ENCODE peak calls at places on chromosome 6, in nine cellular contexts. One of them, this sample, is unnamed.

GRCh38 chr6:85405175-85405852 is 44.6 kb upstream of the NT5E start:
- DNase-seq in lung microvascular endothelial cell: peak
- DNase-seq in fibroblast of mammary gland: peak
- DNase-seq in Peyer's patch: peak
- DNase-seq in nephron progenitor cell: no peak
- DNase-seq in DMS153: no peak
- DNase-seq in NCI-H1694 treated with DMSO at 0.1 percent for 48 hours: no peak
- DNase-seq in germinal center: no peak
- DNase-seq in NCI-H1417: no peak
- DNase-seq in this sample: no peak

GRCh38 chr6:131914967-131915751 is 36.0 kb downstream of the CCN2 start:
- DNase-seq in lung microvascular endothelial cell: peak
- DNase-seq in NCI-H1417: peak
- DNase-seq in DMS153: peak
- DNase-seq in germinal center: peak
- DNase-seq in NCI-H1694 treated with DMSO at 0.1 percent for 48 hours: peak
- DNase-seq in fibroblast of mammary gland: peak
- DNase-seq in Peyer's patch: no peak
- DNase-seq in nephron progenitor cell: peak
- DNase-seq in this sample: no peak

GRCh38 chr6:160596433-160596832 is 67.6 kb downstream of the LPA start:
- DNase-seq in nephron progenitor cell: no peak
- DNase-seq in lung microvascular endothelial cell: no peak
- DNase-seq in DMS153: no peak
- DNase-seq in fibroblast of mammary gland: no peak
- DNase-seq in NCI-H1417: no peak
- DNase-seq in Peyer's patch: no peak
- DNase-seq in germinal center: no peak
- DNase-seq in NCI-H1694 treated with DMSO at 0.1 percent for 48 hours: no peak
- DNase-seq in this sample: no peak

GRCh38 chr6:65202738-65203137 is 504.3 kb downstream of the EYS start:
- DNase-seq in lung microvascular endothelial cell: no peak
- DNase-seq in NCI-H1417: no peak
- DNase-seq in germinal center: no peak
- DNase-seq in NCI-H1694 treated with DMSO at 0.1 percent for 48 hours: no peak
- DNase-seq in Peyer's patch: no peak
- DNase-seq in nephron progenitor cell: no peak
- DNase-seq in DMS153: no peak
- DNase-seq in fibroblast of mammary gland: no peak
- DNase-seq in this sample: no peak

GRCh38 chr6:15114061-15114460 is 131.8 kb upstream of the JARID2 start:
- DNase-seq in DMS153: no peak
- DNase-seq in NCI-H1694 treated with DMSO at 0.1 percent for 48 hours: no peak
- DNase-seq in Peyer's patch: no peak
- DNase-seq in lung microvascular endothelial cell: no peak
- DNase-seq in NCI-H1417: no peak
- DNase-seq in nephron progenitor cell: no peak
- DNase-seq in germinal center: no peak
- DNase-seq in fibroblast of mammary gland: no peak
- DNase-seq in this sample: no peak

GRCh38 chr6:5855787-5856186 is 150.9 kb downstream of the NRN1 start:
- DNase-seq in fibroblast of mammary gland: no peak
- DNase-seq in Peyer's patch: no peak
- DNase-seq in germinal center: no peak
- DNase-seq in lung microvascular endothelial cell: no peak
- DNase-seq in NCI-H1417: peak
- DNase-seq in NCI-H1694 treated with DMSO at 0.1 percent for 48 hours: peak
- DNase-seq in nephron progenitor cell: no peak
- DNase-seq in DMS153: no peak
- DNase-seq in this sample: no peak

GRCh38 chr6:158269657-158270056 is 42.6 kb upstream of the TULP4 start:
- DNase-seq in DMS153: no peak
- DNase-seq in Peyer's patch: no peak
- DNase-seq in NCI-H1694 treated with DMSO at 0.1 percent for 48 hours: no peak
- DNase-seq in nephron progenitor cell: no peak
- DNase-seq in fibroblast of mammary gland: no peak
- DNase-seq in germinal center: no peak
- DNase-seq in NCI-H1417: no peak
- DNase-seq in lung microvascular endothelial cell: no peak
- DNase-seq in this sample: no peak

GRCh38 chr6:142416179-142416578 is 114.4 kb downstream of the ADGRG6 start:
- DNase-seq in NCI-H1694 treated with DMSO at 0.1 percent for 48 hours: no peak
- DNase-seq in nephron progenitor cell: no peak
- DNase-seq in NCI-H1417: no peak
- DNase-seq in lung microvascular endothelial cell: peak
- DNase-seq in Peyer's patch: no peak
- DNase-seq in DMS153: no peak
- DNase-seq in fibroblast of mammary gland: peak
- DNase-seq in germinal center: no peak
- DNase-seq in this sample: no peak

GRCh38 chr6:24667378-24667803 is 514 bp downstream of the ACOT13 start:
- DNase-seq in NCI-H1417: no peak
- DNase-seq in NCI-H1694 treated with DMSO at 0.1 percent for 48 hours: no peak
- DNase-seq in fibroblast of mammary gland: peak
- DNase-seq in lung microvascular endothelial cell: peak
- DNase-seq in nephron progenitor cell: no peak
- DNase-seq in DMS153: no peak
- DNase-seq in germinal center: no peak
- DNase-seq in Peyer's patch: no peak
- DNase-seq in this sample: no peak

GRCh38 chr6:44127186-44128019 is at the start of the genes MRPL14 and TMEM63B:
- DNase-seq in NCI-H1694 treated with DMSO at 0.1 percent for 48 hours: peak
- DNase-seq in lung microvascular endothelial cell: peak
- DNase-seq in DMS153: peak
- DNase-seq in Peyer's patch: peak
- DNase-seq in fibroblast of mammary gland: peak
- DNase-seq in nephron progenitor cell: peak
- DNase-seq in NCI-H1417: peak
- DNase-seq in germinal center: peak
- DNase-seq in this sample: peak

GRCh38 chr6:147311218-147311617 is 107.0 kb downstream of the STXBP5 start:
- DNase-seq in germinal center: no peak
- DNase-seq in nephron progenitor cell: no peak
- DNase-seq in lung microvascular endothelial cell: no peak
- DNase-seq in NCI-H1417: no peak
- DNase-seq in Peyer's patch: no peak
- DNase-seq in DMS153: no peak
- DNase-seq in NCI-H1694 treated with DMSO at 0.1 percent for 48 hours: no peak
- DNase-seq in fibroblast of mammary gland: peak
- DNase-seq in this sample: no peak

GRCh38 chr6:149895702-149896310 is 2.1 kb downstream of the RAET1E start:
- DNase-seq in germinal center: no peak
- DNase-seq in NCI-H1417: peak
- DNase-seq in nephron progenitor cell: no peak
- DNase-seq in lung microvascular endothelial cell: peak
- DNase-seq in Peyer's patch: no peak
- DNase-seq in NCI-H1694 treated with DMSO at 0.1 percent for 48 hours: no peak
- DNase-seq in DMS153: peak
- DNase-seq in fibroblast of mammary gland: peak
- DNase-seq in this sample: no peak

GRCh38 chr6:111973897-111974639 is 79.8 kb upstream of the CCN6 start:
- DNase-seq in Peyer's patch: no peak
- DNase-seq in DMS153: no peak
- DNase-seq in NCI-H1694 treated with DMSO at 0.1 percent for 48 hours: peak
- DNase-seq in germinal center: no peak
- DNase-seq in lung microvascular endothelial cell: peak
- DNase-seq in fibroblast of mammary gland: peak
- DNase-seq in NCI-H1417: no peak
- DNase-seq in nephron progenitor cell: no peak
- DNase-seq in this sample: no peak

GRCh38 chr6:148720897-148721296 is 25.9 kb upstream of the UST start:
- DNase-seq in germinal center: no peak
- DNase-seq in DMS153: no peak
- DNase-seq in Peyer's patch: no peak
- DNase-seq in fibroblast of mammary gland: peak
- DNase-seq in NCI-H1417: no peak
- DNase-seq in NCI-H1694 treated with DMSO at 0.1 percent for 48 hours: no peak
- DNase-seq in lung microvascular endothelial cell: no peak
- DNase-seq in nephron progenitor cell: no peak
- DNase-seq in this sample: no peak

GRCh38 chr6:12051861-12052368 is 39.8 kb downstream of the HIVEP1 start:
- DNase-seq in nephron progenitor cell: no peak
- DNase-seq in lung microvascular endothelial cell: no peak
- DNase-seq in NCI-H1417: no peak
- DNase-seq in NCI-H1694 treated with DMSO at 0.1 percent for 48 hours: no peak
- DNase-seq in germinal center: peak
- DNase-seq in Peyer's patch: no peak
- DNase-seq in fibroblast of mammary gland: no peak
- DNase-seq in DMS153: no peak
- DNase-seq in this sample: no peak

GRCh38 chr6:72642435-72642834 is 20.6 kb downstream of the KCNQ5 start:
- DNase-seq in Peyer's patch: no peak
- DNase-seq in nephron progenitor cell: no peak
- DNase-seq in lung microvascular endothelial cell: no peak
- DNase-seq in fibroblast of mammary gland: no peak
- DNase-seq in NCI-H1694 treated with DMSO at 0.1 percent for 48 hours: no peak
- DNase-seq in DMS153: no peak
- DNase-seq in germinal center: no peak
- DNase-seq in NCI-H1417: no peak
- DNase-seq in this sample: no peak

GRCh38 chr6:159267165-159267564 is 98.0 kb downstream of the FNDC1 start:
- DNase-seq in DMS153: no peak
- DNase-seq in nephron progenitor cell: peak
- DNase-seq in germinal center: peak
- DNase-seq in fibroblast of mammary gland: peak
- DNase-seq in Peyer's patch: no peak
- DNase-seq in NCI-H1417: no peak
- DNase-seq in NCI-H1694 treated with DMSO at 0.1 percent for 48 hours: no peak
- DNase-seq in lung microvascular endothelial cell: no peak
- DNase-seq in this sample: no peak

GRCh38 chr6:107811591-107812218 is 12.4 kb downstream of the SCML4 start:
- DNase-seq in germinal center: no peak
- DNase-seq in fibroblast of mammary gland: peak
- DNase-seq in Peyer's patch: no peak
- DNase-seq in NCI-H1694 treated with DMSO at 0.1 percent for 48 hours: no peak
- DNase-seq in DMS153: no peak
- DNase-seq in lung microvascular endothelial cell: peak
- DNase-seq in nephron progenitor cell: no peak
- DNase-seq in NCI-H1417: no peak
- DNase-seq in this sample: no peak

GRCh38 chr6:106154326-106154725 is 68.2 kb downstream of the PRDM1 start:
- DNase-seq in germinal center: no peak
- DNase-seq in Peyer's patch: no peak
- DNase-seq in nephron progenitor cell: no peak
- DNase-seq in DMS153: no peak
- DNase-seq in NCI-H1417: no peak
- DNase-seq in fibroblast of mammary gland: no peak
- DNase-seq in lung microvascular endothelial cell: no peak
- DNase-seq in NCI-H1694 treated with DMSO at 0.1 percent for 48 hours: no peak
- DNase-seq in this sample: no peak

GRCh38 chr6:167860546-167861226 is 34.0 kb downstream of the AFDN start:
- DNase-seq in NCI-H1694 treated with DMSO at 0.1 percent for 48 hours: no peak
- DNase-seq in DMS153: no peak
- DNase-seq in lung microvascular endothelial cell: no peak
- DNase-seq in germinal center: no peak
- DNase-seq in nephron progenitor cell: no peak
- DNase-seq in Peyer's patch: no peak
- DNase-seq in fibroblast of mammary gland: no peak
- DNase-seq in NCI-H1417: no peak
- DNase-seq in this sample: no peak

GRCh38 chr6:136985502-136985901 is 59.3 kb downstream of the IL20RA start:
- DNase-seq in NCI-H1417: no peak
- DNase-seq in lung microvascular endothelial cell: no peak
- DNase-seq in Peyer's patch: no peak
- DNase-seq in nephron progenitor cell: no peak
- DNase-seq in fibroblast of mammary gland: no peak
- DNase-seq in NCI-H1694 treated with DMSO at 0.1 percent for 48 hours: no peak
- DNase-seq in germinal center: no peak
- DNase-seq in DMS153: no peak
- DNase-seq in this sample: no peak

GRCh38 chr6:13492357-13492756 is 5.0 kb upstream of the GFOD1 start:
- DNase-seq in nephron progenitor cell: no peak
- DNase-seq in lung microvascular endothelial cell: no peak
- DNase-seq in germinal center: no peak
- DNase-seq in NCI-H1417: no peak
- DNase-seq in DMS153: no peak
- DNase-seq in Peyer's patch: no peak
- DNase-seq in fibroblast of mammary gland: no peak
- DNase-seq in NCI-H1694 treated with DMSO at 0.1 percent for 48 hours: no peak
- DNase-seq in this sample: no peak

GRCh38 chr6:5126214-5126613 is 41.1 kb downstream of the PPP1R3G start:
- DNase-seq in germinal center: no peak
- DNase-seq in fibroblast of mammary gland: no peak
- DNase-seq in NCI-H1694 treated with DMSO at 0.1 percent for 48 hours: no peak
- DNase-seq in NCI-H1417: no peak
- DNase-seq in nephron progenitor cell: no peak
- DNase-seq in DMS153: no peak
- DNase-seq in lung microvascular endothelial cell: no peak
- DNase-seq in Peyer's patch: no peak
- DNase-seq in this sample: no peak

GRCh38 chr6:150717419-150717818 is 117.7 kb downstream of the PLEKHG1 start:
- DNase-seq in fibroblast of mammary gland: no peak
- DNase-seq in germinal center: no peak
- DNase-seq in lung microvascular endothelial cell: peak
- DNase-seq in nephron progenitor cell: no peak
- DNase-seq in NCI-H1417: peak
- DNase-seq in DMS153: peak
- DNase-seq in Peyer's patch: no peak
- DNase-seq in NCI-H1694 treated with DMSO at 0.1 percent for 48 hours: no peak
- DNase-seq in this sample: no peak

GRCh38 chr6:131038612-131039344 is 24.3 kb downstream of the EPB41L2 start:
- DNase-seq in nephron progenitor cell: no peak
- DNase-seq in Peyer's patch: no peak
- DNase-seq in germinal center: no peak
- DNase-seq in NCI-H1694 treated with DMSO at 0.1 percent for 48 hours: no peak
- DNase-seq in lung microvascular endothelial cell: peak
- DNase-seq in fibroblast of mammary gland: peak
- DNase-seq in DMS153: no peak
- DNase-seq in NCI-H1417: no peak
- DNase-seq in this sample: no peak

GRCh38 chr6:119594907-119595306 is 245.3 kb upstream of the MAN1A1 start:
- DNase-seq in nephron progenitor cell: no peak
- DNase-seq in NCI-H1417: no peak
- DNase-seq in germinal center: no peak
- DNase-seq in NCI-H1694 treated with DMSO at 0.1 percent for 48 hours: no peak
- DNase-seq in Peyer's patch: no peak
- DNase-seq in lung microvascular endothelial cell: no peak
- DNase-seq in fibroblast of mammary gland: no peak
- DNase-seq in DMS153: no peak
- DNase-seq in this sample: no peak

GRCh38 chr6:259901-260508 is 32.3 kb upstream of the DUSP22 start:
- DNase-seq in germinal center: no peak
- DNase-seq in Peyer's patch: no peak
- DNase-seq in DMS153: no peak
- DNase-seq in NCI-H1694 treated with DMSO at 0.1 percent for 48 hours: no peak
- DNase-seq in NCI-H1417: no peak
- DNase-seq in nephron progenitor cell: no peak
- DNase-seq in fibroblast of mammary gland: no peak
- DNase-seq in lung microvascular endothelial cell: no peak
- DNase-seq in this sample: no peak

GRCh38 chr6:125818659-125819297 is 28.0 kb downstream of the NCOA7 start:
- DNase-seq in NCI-H1694 treated with DMSO at 0.1 percent for 48 hours: no peak
- DNase-seq in Peyer's patch: no peak
- DNase-seq in fibroblast of mammary gland: peak
- DNase-seq in DMS153: no peak
- DNase-seq in nephron progenitor cell: no peak
- DNase-seq in NCI-H1417: no peak
- DNase-seq in lung microvascular endothelial cell: no peak
- DNase-seq in germinal center: no peak
- DNase-seq in this sample: no peak

GRCh38 chr6:148487461-148487860 is 144.8 kb downstream of the SASH1 start:
- DNase-seq in DMS153: no peak
- DNase-seq in lung microvascular endothelial cell: no peak
- DNase-seq in Peyer's patch: no peak
- DNase-seq in nephron progenitor cell: no peak
- DNase-seq in NCI-H1694 treated with DMSO at 0.1 percent for 48 hours: no peak
- DNase-seq in NCI-H1417: no peak
- DNase-seq in fibroblast of mammary gland: no peak
- DNase-seq in germinal center: no peak
- DNase-seq in this sample: no peak

GRCh38 chr6:89148016-89148750 is 2.3 kb downstream of the PM20D2 start:
- DNase-seq in NCI-H1417: no peak
- DNase-seq in NCI-H1694 treated with DMSO at 0.1 percent for 48 hours: no peak
- DNase-seq in Peyer's patch: no peak
- DNase-seq in lung microvascular endothelial cell: no peak
- DNase-seq in germinal center: no peak
- DNase-seq in nephron progenitor cell: no peak
- DNase-seq in fibroblast of mammary gland: peak
- DNase-seq in DMS153: no peak
- DNase-seq in this sample: no peak

GRCh38 chr6:34065470-34066283 is 80.2 kb downstream of the GRM4 start:
- DNase-seq in germinal center: no peak
- DNase-seq in lung microvascular endothelial cell: no peak
- DNase-seq in DMS153: peak
- DNase-seq in NCI-H1694 treated with DMSO at 0.1 percent for 48 hours: peak
- DNase-seq in NCI-H1417: no peak
- DNase-seq in fibroblast of mammary gland: no peak
- DNase-seq in Peyer's patch: no peak
- DNase-seq in nephron progenitor cell: no peak
- DNase-seq in this sample: no peak